ENCODE peak calls at places on chromosome 1, in four cellular contexts. One of them, this sample, is unnamed.

GRCh38 chr1:220272841-220273090 is 513 bp upstream of the RAB3GAP2 start:
- DNase-seq in mammary epithelial cell: no peak
- DNase-seq in GM23248: no peak
- DNase-seq in HCT116: no peak
- DNase-seq in this sample: no peak

GRCh38 chr1:6927626-6928025 is 142.4 kb downstream of the CAMTA1 start:
- DNase-seq in GM23248: no peak
- DNase-seq in mammary epithelial cell: peak
- DNase-seq in HCT116: no peak
- DNase-seq in this sample: no peak

GRCh38 chr1:115429242-115429641 is 91.2 kb upstream of the NGF start:
- DNase-seq in GM23248: peak
- DNase-seq in HCT116: peak
- DNase-seq in mammary epithelial cell: peak
- DNase-seq in this sample: no peak

GRCh38 chr1:48627467-48627866 is 149.2 kb downstream of the BEND5 start:
- DNase-seq in HCT116: no peak
- DNase-seq in GM23248: no peak
- DNase-seq in mammary epithelial cell: no peak
- DNase-seq in this sample: no peak

GRCh38 chr1:51661081-51661518 is 44.2 kb downstream of the OSBPL9 start:
- DNase-seq in GM23248: peak
- DNase-seq in HCT116: no peak
- DNase-seq in mammary epithelial cell: peak
- DNase-seq in this sample: peak

GRCh38 chr1:93354749-93355148 is 9.0 kb downstream of the DR1 start:
- DNase-seq in GM23248: no peak
- DNase-seq in HCT116: no peak
- DNase-seq in mammary epithelial cell: no peak
- DNase-seq in this sample: no peak

GRCh38 chr1:33634143-33634542 is 161.7 kb downstream of the ZSCAN20 start:
- DNase-seq in mammary epithelial cell: no peak
- DNase-seq in HCT116: no peak
- DNase-seq in GM23248: no peak
- DNase-seq in this sample: no peak

GRCh38 chr1:193971595-193971994 is 785.2 kb upstream of the B3GALT2 start:
- DNase-seq in GM23248: no peak
- DNase-seq in mammary epithelial cell: peak
- DNase-seq in HCT116: no peak
- DNase-seq in this sample: no peak

GRCh38 chr1:101166583-101167120 is 70.2 kb upstream of the S1PR1 start:
- DNase-seq in HCT116: no peak
- DNase-seq in GM23248: no peak
- DNase-seq in mammary epithelial cell: no peak
- DNase-seq in this sample: no peak

GRCh38 chr1:208332774-208333126 is 88.6 kb upstream of the PLXNA2 start:
- DNase-seq in mammary epithelial cell: no peak
- DNase-seq in GM23248: no peak
- DNase-seq in HCT116: no peak
- DNase-seq in this sample: no peak

GRCh38 chr1:186033744-186034345 is 299.7 kb downstream of the HMCN1 start:
- DNase-seq in HCT116: no peak
- DNase-seq in mammary epithelial cell: peak
- DNase-seq in GM23248: peak
- DNase-seq in this sample: peak

GRCh38 chr1:245501635-245502034 is 346.9 kb downstream of the KIF26B start:
- DNase-seq in HCT116: no peak
- DNase-seq in mammary epithelial cell: no peak
- DNase-seq in GM23248: no peak
- DNase-seq in this sample: no peak

GRCh38 chr1:6614953-6615785 is 1.6 kb downstream of the PHF13 start:
- DNase-seq in GM23248: peak
- DNase-seq in HCT116: no peak
- DNase-seq in mammary epithelial cell: no peak
- DNase-seq in this sample: peak

GRCh38 chr1:18560692-18561091 is 70.0 kb upstream of the PAX7 start:
- DNase-seq in mammary epithelial cell: no peak
- DNase-seq in HCT116: no peak
- DNase-seq in GM23248: no peak
- DNase-seq in this sample: no peak

GRCh38 chr1:244154528-244154881 is 103.4 kb downstream of the ZBTB18 start:
- DNase-seq in GM23248: no peak
- DNase-seq in mammary epithelial cell: no peak
- DNase-seq in HCT116: no peak
- DNase-seq in this sample: no peak

GRCh38 chr1:59367269-59368006 is 70.5 kb downstream of the FGGY start:
- DNase-seq in mammary epithelial cell: peak
- DNase-seq in GM23248: peak
- DNase-seq in HCT116: no peak
- DNase-seq in this sample: no peak

GRCh38 chr1:9717193-9718005 is 65.9 kb downstream of the PIK3CD start:
- DNase-seq in GM23248: no peak
- DNase-seq in HCT116: no peak
- DNase-seq in mammary epithelial cell: no peak
- DNase-seq in this sample: no peak

DNA sequence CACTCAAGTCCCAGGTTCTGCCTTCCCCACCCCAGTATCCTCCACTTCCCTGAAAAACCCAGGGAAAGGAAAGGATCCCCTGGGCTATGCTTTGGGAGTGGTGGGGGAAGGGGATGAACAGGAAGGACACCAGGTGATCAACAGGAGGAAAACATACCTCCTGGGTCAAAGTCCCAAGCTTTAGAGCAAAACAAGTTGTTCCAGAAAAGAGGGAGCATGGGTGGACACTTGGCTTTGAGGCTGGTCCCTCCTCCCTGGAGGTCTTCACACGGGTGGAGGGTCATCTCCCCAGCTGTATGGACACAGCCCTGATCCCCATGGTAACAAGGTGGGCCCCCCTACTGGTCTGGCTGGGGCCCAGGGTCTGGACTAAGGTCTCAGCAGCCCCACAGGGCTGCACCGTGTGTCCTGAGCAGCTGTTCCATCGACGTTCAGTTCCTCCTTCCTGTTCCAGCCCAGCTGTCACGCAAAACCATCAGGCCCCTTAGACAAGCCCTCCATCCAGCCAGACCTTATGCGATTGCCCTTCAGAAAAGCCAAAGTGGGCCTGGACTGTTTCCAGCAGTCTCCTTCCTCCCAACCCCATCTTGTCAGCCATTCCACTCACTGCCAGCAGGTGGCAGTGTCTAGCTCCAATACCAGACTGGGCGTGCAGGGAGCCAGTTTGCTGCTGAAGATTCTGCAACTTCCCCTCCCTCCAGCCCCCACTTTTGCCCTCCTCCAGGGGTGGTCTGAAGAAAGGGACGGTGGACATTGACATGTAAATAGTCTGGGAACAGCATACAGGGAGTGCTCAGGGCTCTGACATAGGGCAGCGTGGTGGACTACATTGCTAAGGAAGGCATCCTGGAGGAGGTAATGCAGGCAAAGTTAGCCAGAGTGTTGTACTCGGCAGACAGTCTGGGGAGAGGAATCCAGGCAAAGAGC is 2.9 kb upstream of the PDZK1IP1 start:
- DNase-seq in HCT116: peak
- DNase-seq in GM23248: peak
- DNase-seq in mammary epithelial cell: peak
- DNase-seq in this sample: peak
- TF ChIP-seq EZH2 in HCT116: no peak
- TF ChIP-seq EZH2 in GM23248: no peak
- TF ChIP-seq EZH2 in mammary epithelial cell: no peak
- TF ChIP-seq EZH2 in this sample: no peak

GRCh38 chr1:218156602-218157001 is 128.5 kb upstream of the RRP15 start:
- DNase-seq in HCT116: no peak
- DNase-seq in mammary epithelial cell: no peak
- DNase-seq in GM23248: no peak
- DNase-seq in this sample: no peak
- H3K4me3 ChIP-seq in HCT116: no peak
- H3K4me3 ChIP-seq in mammary epithelial cell: no peak
- H3K4me3 ChIP-seq in GM23248: no peak
- H3K4me3 ChIP-seq in this sample: no peak

DNA sequence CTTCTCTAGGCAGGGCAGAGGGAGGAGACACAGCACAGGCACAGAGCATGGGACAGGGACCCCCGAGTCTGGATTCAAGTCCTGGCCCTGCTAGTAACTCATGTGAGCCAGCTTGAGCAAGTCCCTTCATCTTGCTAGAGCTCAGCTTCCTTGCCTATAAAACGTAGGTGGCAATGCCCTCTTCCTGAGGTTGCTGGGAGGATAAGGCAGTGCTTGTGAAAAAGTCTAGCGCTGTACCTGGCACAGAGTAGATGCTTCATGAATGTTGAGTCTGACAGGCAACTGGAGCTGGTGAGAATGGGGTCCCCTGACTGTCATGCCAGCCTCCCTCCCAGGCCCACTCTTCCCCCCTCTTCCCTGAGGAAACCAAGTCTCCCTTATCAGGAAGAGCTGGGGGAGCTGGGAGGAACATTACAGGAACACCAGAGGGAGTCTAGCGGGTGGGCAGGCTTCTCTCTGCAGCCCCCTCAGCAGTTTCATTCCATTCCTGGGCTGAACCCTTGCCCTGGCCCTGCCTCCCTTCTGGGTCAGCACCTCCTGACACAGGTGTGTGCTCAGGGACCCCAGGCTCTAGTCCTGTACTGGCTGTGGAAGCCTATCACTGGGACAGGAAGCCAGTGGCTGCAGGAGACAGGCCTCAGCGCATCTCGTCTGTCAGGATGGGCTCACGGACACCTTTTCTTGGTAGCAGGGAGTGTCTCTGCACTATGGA is 9.9 kb downstream of the CHRNB2 start:
- DNase-seq in mammary epithelial cell: no peak
- DNase-seq in GM23248: no peak
- DNase-seq in HCT116: no peak
- DNase-seq in this sample: no peak
- H3K27ac ChIP-seq in mammary epithelial cell: no peak
- H3K27ac ChIP-seq in GM23248: no peak
- H3K27ac ChIP-seq in HCT116: no peak
- H3K27ac ChIP-seq in this sample: no peak

GRCh38 chr1:206908038-206908437 is 10.8 kb downstream of the IL24 start:
- DNase-seq in mammary epithelial cell: no peak
- DNase-seq in GM23248: no peak
- DNase-seq in HCT116: no peak
- DNase-seq in this sample: no peak

GRCh38 chr1:206907304-206907991 is 10.2 kb downstream of the IL24 start:
- DNase-seq in HCT116: no peak
- DNase-seq in GM23248: no peak
- DNase-seq in mammary epithelial cell: no peak
- DNase-seq in this sample: peak

GRCh38 chr1:206911064-206911663 is 10.6 kb downstream of the FCMR start:
- DNase-seq in GM23248: peak
- DNase-seq in mammary epithelial cell: peak
- DNase-seq in HCT116: no peak
- DNase-seq in this sample: peak

GRCh38 chr1:206909883-206910318 is 11.8 kb downstream of the FCMR start:
- DNase-seq in HCT116: no peak
- DNase-seq in GM23248: no peak
- DNase-seq in mammary epithelial cell: no peak
- DNase-seq in this sample: no peak

DNA sequence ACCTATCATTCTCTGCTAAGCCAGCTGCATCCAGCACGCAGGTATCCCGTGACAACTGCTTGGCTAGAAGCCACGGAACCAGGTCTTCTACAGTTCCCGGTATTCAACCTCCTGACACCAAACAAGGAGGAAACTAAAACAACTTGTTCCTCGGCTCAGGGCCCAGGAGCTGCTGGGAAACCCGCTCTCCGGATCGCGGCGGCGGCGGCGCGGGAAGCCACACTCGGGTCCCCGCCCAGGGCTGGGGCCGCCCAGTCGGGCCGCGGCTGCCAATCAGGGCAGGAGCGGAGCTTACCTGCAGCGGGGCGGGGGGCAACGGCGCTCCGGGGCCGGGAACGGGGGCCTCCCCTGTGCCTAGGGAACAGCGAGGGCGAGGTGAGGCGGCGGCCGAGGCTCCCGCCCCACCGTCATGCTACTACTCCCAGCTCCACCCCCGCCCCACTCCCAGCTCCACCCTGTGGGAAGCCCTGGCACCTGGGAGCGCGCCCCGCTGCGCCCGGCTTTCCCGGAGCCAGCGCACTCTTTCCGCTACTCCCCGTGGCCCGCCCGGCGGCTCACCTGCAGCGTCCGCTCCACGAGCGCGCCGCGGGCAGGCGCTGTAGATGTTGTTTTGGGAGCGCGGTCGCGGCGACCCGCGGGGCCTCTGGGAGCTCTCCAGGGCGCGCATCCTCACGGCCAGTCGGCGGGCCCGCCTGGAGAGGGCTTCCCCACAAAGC is 12.1 kb downstream of the IL24 start:
- DNase-seq in GM23248: peak
- DNase-seq in HCT116: no peak
- DNase-seq in mammary epithelial cell: peak
- DNase-seq in this sample: no peak
- TF ChIP-seq EZH2 in GM23248: no peak
- TF ChIP-seq EZH2 in HCT116: no peak
- TF ChIP-seq EZH2 in mammary epithelial cell: no peak
- TF ChIP-seq EZH2 in this sample: peak

GRCh38 chr1:181486098-181486420 is 2.7 kb downstream of the CACNA1E start:
- DNase-seq in HCT116: no peak
- DNase-seq in GM23248: no peak
- DNase-seq in mammary epithelial cell: no peak
- DNase-seq in this sample: no peak

GRCh38 chr1:181483084-181483559 is at the start of gene CACNA1E:
- DNase-seq in GM23248: no peak
- DNase-seq in HCT116: no peak
- DNase-seq in mammary epithelial cell: no peak
- DNase-seq in this sample: no peak

GRCh38 chr1:181482521-181483083 is 715 bp upstream of the CACNA1E start:
- DNase-seq in HCT116: no peak
- DNase-seq in mammary epithelial cell: peak
- DNase-seq in GM23248: peak
- DNase-seq in this sample: peak

GRCh38 chr1:181483561-181484291 is 409 bp downstream of the CACNA1E start:
- DNase-seq in mammary epithelial cell: no peak
- DNase-seq in HCT116: no peak
- DNase-seq in GM23248: no peak
- DNase-seq in this sample: no peak

GRCh38 chr1:181485276-181486097 is 2.2 kb downstream of the CACNA1E start:
- DNase-seq in GM23248: peak
- DNase-seq in HCT116: no peak
- DNase-seq in mammary epithelial cell: no peak
- DNase-seq in this sample: peak
- H3K4me3 ChIP-seq in GM23248: no peak
- H3K4me3 ChIP-seq in HCT116: no peak
- H3K4me3 ChIP-seq in mammary epithelial cell: no peak
- H3K4me3 ChIP-seq in this sample: no peak

DNA sequence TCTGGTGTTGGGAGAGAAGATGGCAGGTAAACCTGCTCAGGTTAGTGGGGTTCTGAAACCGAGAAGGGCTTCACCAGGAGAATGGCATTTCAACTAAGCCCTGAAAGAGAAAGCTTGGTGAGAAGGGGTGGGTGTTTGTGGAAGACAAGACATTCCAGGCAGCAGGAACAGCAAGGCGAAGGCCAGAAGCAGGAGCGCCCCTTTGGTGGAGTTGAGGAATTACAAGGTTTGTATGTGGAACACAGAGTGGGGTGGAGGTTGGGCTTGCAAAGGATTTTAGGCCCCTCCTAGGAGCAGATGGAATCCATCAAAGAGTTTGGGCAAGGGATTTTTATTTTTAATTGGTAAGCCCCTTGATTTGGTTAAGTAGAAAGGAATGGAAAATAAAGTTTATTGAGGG is 24.8 kb upstream of the ELOA start:
- DNase-seq in HCT116: peak
- DNase-seq in mammary epithelial cell: no peak
- DNase-seq in GM23248: peak
- DNase-seq in this sample: peak
- H3K27ac ChIP-seq in HCT116: no peak
- H3K27ac ChIP-seq in mammary epithelial cell: no peak
- H3K27ac ChIP-seq in GM23248: no peak
- H3K27ac ChIP-seq in this sample: no peak

This sample was measured in A673.